ENCODE peak calls at places on chromosomes 3 and 15, in eight cellular contexts. U is H1; W is bronchial epithelial cell; Z is activated T-helper 1 cell treated with anti-CD3 and anti-CD28 coated beads, Interleukin-2, amount 50 U/mL, for 16 hours; H is ureter; D is neural crest cell; T is fibroblast of pulmonary artery; F is LHCN-M2. Q is an unnamed sample.

GRCh38 chr3:132117642-132118041 is 82.8 kb upstream of the CPNE4 start:
- DNase-seq in U (no peak), W (peak), Z (no peak), H (no peak), D (no peak), T (no peak), F (peak), Q (no peak)

GRCh38 chr3:67290424-67290823 is 292.3 kb downstream of the KBTBD8 start:
- DNase-seq in U (no peak), W (no peak), Z (no peak), H (no peak), D (no peak), T (no peak), F (no peak), Q (no peak)

GRCh38 chr3:42802876-42803799 is 1.2 kb downstream of the HIGD1A start:
- DNase-seq in U (no peak), W (peak), Z (no peak), H (no peak), D (peak), T (peak), F (peak), Q (peak)

GRCh38 chr15:63985221-63986184 is 60.8 kb downstream of the DAPK2 start:
- DNase-seq in U (no peak), W (no peak), Z (no peak), H (no peak), D (no peak), T (no peak), F (no peak), Q (no peak)

GRCh38 chr3:124126446-124127017 is 134.6 kb upstream of the ROPN1 start:
- DNase-seq in U (no peak), W (no peak), Z (no peak), H (no peak), D (no peak), T (no peak), F (no peak), Q (no peak)

GRCh38 chr3:74643636-74644035 is 29.2 kb upstream of the CNTN3 start:
- DNase-seq in U (no peak), W (peak), Z (no peak), H (peak), D (no peak), T (peak), F (peak), Q (no peak)

GRCh38 chr3:69066121-69066520 is 14.0 kb upstream of the TMF1 start:
- DNase-seq in U (no peak), W (no peak), Z (no peak), H (no peak), D (no peak), T (no peak), F (no peak), Q (no peak)

GRCh38 chr3:185502987-185503386 is 4.2 kb upstream of the TMEM41A start:
- DNase-seq in U (no peak), W (no peak), Z (no peak), H (no peak), D (no peak), T (no peak), F (no peak), Q (no peak)

GRCh38 chr3:98788651-98789050 is 25.5 kb downstream of the ST3GAL6 start:
- DNase-seq in U (no peak), W (no peak), Z (no peak), H (no peak), D (no peak), T (no peak), F (no peak), Q (no peak)

GRCh38 chr15:51837784-51838183 is 8.3 kb downstream of the TMOD3 start:
- DNase-seq in U (no peak), W (no peak), Z (no peak), H (no peak), D (no peak), T (peak), F (no peak), Q (no peak)

GRCh38 chr3:193946945-193947344 is 189.0 kb upstream of the HES1 start:
- DNase-seq in U (no peak), W (peak), Z (no peak), H (no peak), D (no peak), T (no peak), F (no peak), Q (no peak)

GRCh38 chr3:40649346-40649745 is 124.6 kb downstream of the ZNF621 start:
- DNase-seq in U (no peak), W (peak), Z (no peak), H (no peak), D (no peak), T (no peak), F (no peak), Q (no peak)

GRCh38 chr3:153599685-153600084 is 437.7 kb downstream of the RAP2B start:
- DNase-seq in U (no peak), W (peak), Z (no peak), H (no peak), D (no peak), T (peak), F (peak), Q (peak)

GRCh38 chr3:185807455-185808068 is 17.3 kb downstream of the IGF2BP2 start:
- DNase-seq in U (peak), W (peak), Z (no peak), H (no peak), D (no peak), T (peak), F (peak), Q (peak)

GRCh38 chr3:37417297-37418082 is 243.1 kb upstream of the LRRFIP2 start:
- DNase-seq in U (no peak), W (no peak), Z (no peak), H (no peak), D (no peak), T (no peak), F (no peak), Q (no peak)

GRCh38 chr15:94610069-94610863 is 378.9 kb downstream of the MCTP2 start:
- DNase-seq in U (no peak), W (no peak), Z (no peak), H (no peak), D (no peak), T (no peak), F (no peak), Q (no peak)

Q was measured in mesenchymal stem cell.